ENCODE peak calls at places on chromosomes 1 and 21, in six cellular contexts. One of them, this sample, is unnamed.

GRCh38 chr1:92933459-92933858 is 27.8 kb downstream of the DIPK1A start:
- DNase-seq in IMR-90: peak
- DNase-seq in BE2C: no peak
- DNase-seq in ascending aorta: no peak
- DNase-seq in ovary: no peak
- DNase-seq in mucosa of descending colon: no peak
- DNase-seq in this sample: no peak

GRCh38 chr1:16153999-16154673 is 1.7 kb downstream of the EPHA2 start:
- DNase-seq in IMR-90: no peak
- DNase-seq in BE2C: no peak
- DNase-seq in ascending aorta: no peak
- DNase-seq in ovary: no peak
- DNase-seq in mucosa of descending colon: no peak
- DNase-seq in this sample: no peak

GRCh38 chr1:171468120-171468790 is 17.1 kb upstream of the PRRC2C start:
- DNase-seq in IMR-90: peak
- DNase-seq in BE2C: no peak
- DNase-seq in ascending aorta: no peak
- DNase-seq in ovary: no peak
- DNase-seq in mucosa of descending colon: no peak
- DNase-seq in this sample: no peak

GRCh38 chr1:89938171-89939055 is 56.5 kb upstream of the ZNF326 start:
- DNase-seq in IMR-90: peak
- DNase-seq in BE2C: no peak
- DNase-seq in ascending aorta: no peak
- DNase-seq in ovary: no peak
- DNase-seq in mucosa of descending colon: no peak
- DNase-seq in this sample: no peak

GRCh38 chr1:207282049-207282448 is 39.4 kb upstream of the CD55 start:
- DNase-seq in IMR-90: peak
- DNase-seq in BE2C: no peak
- DNase-seq in ascending aorta: no peak
- DNase-seq in ovary: no peak
- DNase-seq in mucosa of descending colon: no peak
- DNase-seq in this sample: no peak

GRCh38 chr1:112074711-112075110 is 85.2 kb upstream of the KCND3 start:
- DNase-seq in IMR-90: no peak
- DNase-seq in BE2C: no peak
- DNase-seq in ascending aorta: no peak
- DNase-seq in ovary: no peak
- DNase-seq in mucosa of descending colon: no peak
- DNase-seq in this sample: no peak

GRCh38 chr1:117815926-117816325 is 113.5 kb downstream of the GDAP2 start:
- DNase-seq in IMR-90: no peak
- DNase-seq in BE2C: peak
- DNase-seq in ascending aorta: no peak
- DNase-seq in ovary: no peak
- DNase-seq in mucosa of descending colon: no peak
- DNase-seq in this sample: no peak

GRCh38 chr1:77636864-77637263 is 45.6 kb downstream of the ZZZ3 start:
- DNase-seq in IMR-90: no peak
- DNase-seq in BE2C: no peak
- DNase-seq in ascending aorta: no peak
- DNase-seq in ovary: no peak
- DNase-seq in mucosa of descending colon: no peak
- DNase-seq in this sample: no peak

GRCh38 chr21:26177187-26177586 is 6.6 kb upstream of the APP start:
- DNase-seq in IMR-90: no peak
- DNase-seq in BE2C: no peak
- DNase-seq in ascending aorta: no peak
- DNase-seq in ovary: no peak
- DNase-seq in mucosa of descending colon: no peak
- DNase-seq in this sample: no peak

GRCh38 chr1:38941093-38941492 is 537 bp downstream of the RHBDL2 start:
- DNase-seq in IMR-90: no peak
- DNase-seq in BE2C: no peak
- DNase-seq in ascending aorta: no peak
- DNase-seq in ovary: no peak
- DNase-seq in mucosa of descending colon: no peak
- DNase-seq in this sample: no peak

GRCh38 chr1:234638832-234639799 is 29.1 kb upstream of the IRF2BP2 start:
- DNase-seq in IMR-90: peak
- DNase-seq in BE2C: peak
- DNase-seq in ascending aorta: no peak
- DNase-seq in ovary: no peak
- DNase-seq in mucosa of descending colon: no peak
- DNase-seq in this sample: no peak

GRCh38 chr1:54325705-54326461 is 80.3 kb downstream of the SSBP3 start:
- DNase-seq in IMR-90: no peak
- DNase-seq in BE2C: peak
- DNase-seq in ascending aorta: no peak
- DNase-seq in ovary: no peak
- DNase-seq in mucosa of descending colon: no peak
- DNase-seq in this sample: no peak

GRCh38 chr1:70745199-70745598 is 302.4 kb downstream of the PTGER3 start:
- DNase-seq in IMR-90: no peak
- DNase-seq in BE2C: peak
- DNase-seq in ascending aorta: no peak
- DNase-seq in ovary: no peak
- DNase-seq in mucosa of descending colon: no peak
- DNase-seq in this sample: no peak

GRCh38 chr1:115098979-115099692 is 9.8 kb upstream of the TSPAN2 start:
- DNase-seq in IMR-90: peak
- DNase-seq in BE2C: no peak
- DNase-seq in ascending aorta: peak
- DNase-seq in ovary: no peak
- DNase-seq in mucosa of descending colon: no peak
- DNase-seq in this sample: no peak

GRCh38 chr1:226548281-226549093 is at the start of gene STUM:
- DNase-seq in IMR-90: peak
- DNase-seq in BE2C: peak
- DNase-seq in ascending aorta: peak
- DNase-seq in ovary: peak
- DNase-seq in mucosa of descending colon: no peak
- DNase-seq in this sample: no peak

GRCh38 chr1:166088572-166088955 is 78.2 kb downstream of the FAM78B start:
- DNase-seq in IMR-90: no peak
- DNase-seq in BE2C: no peak
- DNase-seq in ascending aorta: no peak
- DNase-seq in ovary: no peak
- DNase-seq in mucosa of descending colon: no peak
- DNase-seq in this sample: no peak

DNA sequence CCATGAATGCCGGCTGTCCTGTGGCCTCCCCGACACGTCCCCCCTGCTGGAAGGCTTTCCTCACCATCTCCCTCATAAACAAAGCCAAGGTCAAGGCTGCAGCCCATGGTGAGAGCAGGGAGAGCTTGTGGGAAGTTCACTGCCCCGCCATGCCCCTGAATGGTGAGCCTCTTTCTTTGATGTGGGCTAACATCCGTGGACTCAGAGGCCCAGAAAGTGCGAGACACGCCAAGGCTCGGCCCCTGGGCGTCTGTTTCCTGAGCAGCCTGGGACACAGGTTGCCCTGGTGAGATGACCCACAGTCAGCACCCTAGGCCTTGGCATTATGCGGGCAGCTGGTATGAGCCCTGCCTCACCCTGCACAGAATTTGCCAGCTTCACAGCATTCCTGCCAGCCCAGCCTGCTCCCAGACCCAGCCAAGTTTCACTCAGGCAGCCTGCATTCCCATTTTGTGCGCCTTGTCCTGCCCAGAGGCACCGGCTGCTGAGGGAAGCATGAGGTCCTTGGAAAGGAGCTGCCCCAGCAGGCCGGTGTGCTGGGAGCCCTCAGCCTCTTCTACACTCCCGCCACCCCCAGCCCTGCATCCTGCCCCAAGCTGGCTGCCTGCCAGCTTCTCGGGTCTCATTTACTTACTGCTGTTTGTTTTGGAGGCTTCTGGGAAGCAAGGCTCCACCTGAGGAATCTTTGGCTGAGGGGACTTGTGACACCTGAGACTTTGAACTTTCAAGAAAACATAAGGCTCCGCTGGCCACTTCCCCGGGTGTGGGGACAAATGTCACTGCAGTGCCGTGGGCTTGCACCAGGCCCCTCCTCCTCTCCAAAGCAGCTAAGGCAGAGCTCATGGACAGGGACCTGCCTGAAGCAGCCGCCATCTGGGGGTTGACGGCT is 31.9 kb downstream of the NEK2 start:
- DNase-seq in IMR-90: no peak
- DNase-seq in BE2C: peak
- DNase-seq in ascending aorta: peak
- DNase-seq in ovary: peak
- DNase-seq in mucosa of descending colon: peak
- DNase-seq in this sample: peak
- TF ChIP-seq CTCF in IMR-90: no peak
- TF ChIP-seq CTCF in BE2C: no peak
- TF ChIP-seq CTCF in ascending aorta: no peak
- TF ChIP-seq CTCF in ovary: no peak
- TF ChIP-seq CTCF in mucosa of descending colon: no peak
- TF ChIP-seq CTCF in this sample: peak

DNA sequence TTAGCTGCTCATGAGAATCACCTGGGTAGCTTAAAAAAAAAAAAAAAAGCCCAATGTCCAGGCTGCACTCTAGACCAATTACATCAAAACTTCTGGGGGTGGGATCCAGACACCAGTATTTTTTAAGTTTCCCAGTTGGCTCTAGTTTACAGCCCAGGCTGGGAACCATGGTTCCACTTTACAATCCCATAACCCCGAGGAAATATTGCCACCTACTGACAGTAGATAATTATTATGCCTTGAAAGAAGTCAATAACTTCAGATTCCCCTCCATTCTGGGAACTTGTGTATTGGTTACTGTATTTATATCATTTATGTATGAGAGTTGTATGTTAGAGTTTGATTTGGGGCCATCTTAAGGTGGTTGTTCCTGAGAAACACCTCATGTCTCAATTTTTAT is 100.2 kb downstream of the SPATA46 start:
- DNase-seq in IMR-90: peak
- DNase-seq in BE2C: no peak
- DNase-seq in ascending aorta: no peak
- DNase-seq in ovary: no peak
- DNase-seq in mucosa of descending colon: no peak
- DNase-seq in this sample: no peak
- TF ChIP-seq CTCF in IMR-90: peak
- TF ChIP-seq CTCF in BE2C: peak
- TF ChIP-seq CTCF in ascending aorta: peak
- TF ChIP-seq CTCF in ovary: no peak
- TF ChIP-seq CTCF in mucosa of descending colon: no peak
- TF ChIP-seq CTCF in this sample: peak

GRCh38 chr1:66929289-66929688 is 4.5 kb downstream of the MIER1 start:
- DNase-seq in IMR-90: no peak
- DNase-seq in BE2C: no peak
- DNase-seq in ascending aorta: no peak
- DNase-seq in ovary: no peak
- DNase-seq in mucosa of descending colon: no peak
- DNase-seq in this sample: no peak

GRCh38 chr1:66925558-66925910 is 744 bp downstream of the MIER1 start:
- DNase-seq in IMR-90: no peak
- DNase-seq in BE2C: no peak
- DNase-seq in ascending aorta: no peak
- DNase-seq in ovary: no peak
- DNase-seq in mucosa of descending colon: no peak
- DNase-seq in this sample: no peak

GRCh38 chr1:66925944-66926343 is 1.2 kb downstream of the MIER1 start:
- DNase-seq in IMR-90: no peak
- DNase-seq in BE2C: no peak
- DNase-seq in ascending aorta: no peak
- DNase-seq in ovary: no peak
- DNase-seq in mucosa of descending colon: no peak
- DNase-seq in this sample: no peak

GRCh38 chr1:66927528-66927927 is 2.7 kb downstream of the MIER1 start:
- DNase-seq in IMR-90: no peak
- DNase-seq in BE2C: no peak
- DNase-seq in ascending aorta: no peak
- DNase-seq in ovary: no peak
- DNase-seq in mucosa of descending colon: no peak
- DNase-seq in this sample: no peak

DNA sequence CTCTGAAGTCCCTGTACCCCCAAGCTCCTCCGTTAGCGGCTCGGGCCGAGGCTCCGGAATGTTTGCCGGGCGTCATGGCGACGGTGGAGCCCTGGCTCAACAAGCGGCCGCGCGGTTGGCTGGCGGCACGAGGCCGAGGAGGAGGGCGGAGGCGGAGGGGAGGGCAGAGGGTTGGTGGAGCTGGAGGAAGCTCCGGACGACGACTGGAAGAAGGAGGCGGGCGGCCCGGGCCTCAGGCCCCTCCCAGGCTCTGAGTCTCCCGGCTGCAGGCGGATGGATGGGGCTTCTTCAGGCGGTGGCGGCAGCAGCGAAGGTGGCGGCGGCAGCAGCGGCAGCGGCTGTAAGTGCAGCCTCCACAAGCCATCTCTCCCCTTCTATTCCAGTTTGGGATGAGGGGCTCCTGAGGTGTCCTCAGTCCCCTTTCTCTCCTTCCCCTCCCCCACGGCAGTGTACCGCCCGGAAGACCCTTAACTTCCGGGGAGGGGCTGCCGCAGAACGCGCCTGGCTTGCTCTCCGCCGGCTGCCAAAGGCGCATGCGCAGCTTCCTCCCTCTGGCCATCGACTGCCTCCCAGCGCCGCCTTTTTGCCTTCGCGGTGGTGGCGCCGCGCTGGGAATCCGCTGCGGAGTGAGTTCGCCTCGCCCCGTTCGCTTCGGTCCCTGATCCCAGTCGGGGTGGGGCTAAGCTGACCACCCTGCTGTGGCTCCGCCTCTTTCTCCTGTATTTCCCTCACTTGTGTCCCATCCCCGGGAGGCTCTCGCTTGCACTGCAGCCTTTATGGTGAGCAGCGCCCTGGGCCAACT is at the start of the genes DNAI4 and MIER1:
- DNase-seq in IMR-90: peak
- DNase-seq in BE2C: peak
- DNase-seq in ascending aorta: peak
- DNase-seq in ovary: peak
- DNase-seq in mucosa of descending colon: peak
- DNase-seq in this sample: peak
- TF ChIP-seq CTCF in IMR-90: peak
- TF ChIP-seq CTCF in BE2C: peak
- TF ChIP-seq CTCF in ascending aorta: peak
- TF ChIP-seq CTCF in ovary: peak
- TF ChIP-seq CTCF in mucosa of descending colon: no peak
- TF ChIP-seq CTCF in this sample: peak

GRCh38 chr1:18554597-18554996 is 73.9 kb downstream of the KLHDC7A start:
- DNase-seq in IMR-90: no peak
- DNase-seq in BE2C: no peak
- DNase-seq in ascending aorta: no peak
- DNase-seq in ovary: no peak
- DNase-seq in mucosa of descending colon: no peak
- DNase-seq in this sample: no peak

GRCh38 chr1:18555036-18555435 is 74.3 kb downstream of the KLHDC7A start:
- DNase-seq in IMR-90: no peak
- DNase-seq in BE2C: no peak
- DNase-seq in ascending aorta: no peak
- DNase-seq in ovary: no peak
- DNase-seq in mucosa of descending colon: no peak
- DNase-seq in this sample: no peak

GRCh38 chr1:18557621-18558465 is 72.8 kb upstream of the PAX7 start:
- DNase-seq in IMR-90: no peak
- DNase-seq in BE2C: peak
- DNase-seq in ascending aorta: no peak
- DNase-seq in ovary: no peak
- DNase-seq in mucosa of descending colon: no peak
- DNase-seq in this sample: no peak

GRCh38 chr1:18554101-18554500 is 73.4 kb downstream of the KLHDC7A start:
- DNase-seq in IMR-90: no peak
- DNase-seq in BE2C: no peak
- DNase-seq in ascending aorta: no peak
- DNase-seq in ovary: no peak
- DNase-seq in mucosa of descending colon: no peak
- DNase-seq in this sample: no peak

GRCh38 chr1:18556364-18556763 is 74.3 kb upstream of the PAX7 start:
- DNase-seq in IMR-90: peak
- DNase-seq in BE2C: no peak
- DNase-seq in ascending aorta: no peak
- DNase-seq in ovary: no peak
- DNase-seq in mucosa of descending colon: no peak
- DNase-seq in this sample: no peak
- TF ChIP-seq CTCF in IMR-90: peak
- TF ChIP-seq CTCF in BE2C: peak
- TF ChIP-seq CTCF in ascending aorta: no peak
- TF ChIP-seq CTCF in ovary: no peak
- TF ChIP-seq CTCF in mucosa of descending colon: no peak
- TF ChIP-seq CTCF in this sample: peak

This sample was measured in chondrocyte.